ENCODE peak calls at places on chromosomes 16 and 17, in six cellular contexts. A is A549; G is CD4-positive, alpha-beta T cell; E is right atrium auricular region; M is uterus; O is cardiac muscle cell. H is an unnamed sample.

GRCh38 chr17:29091591-29092291 is 48.8 kb downstream of the PIPOX start:
- DNase-seq in A (no peak), G (no peak), E (no peak), M (no peak), O (no peak), H (no peak)

GRCh38 chr17:32564325-32564724 is 77.5 kb downstream of the CDK5R1 start:
- DNase-seq in A (no peak), G (no peak), E (no peak), M (no peak), O (no peak), H (no peak)

GRCh38 chr16:53100131-53100748 is 45.4 kb downstream of the CHD9 start:
- DNase-seq in A (no peak), G (no peak), E (no peak), M (no peak), O (no peak), H (no peak)

GRCh38 chr17:50203086-50203485 is 1.7 kb upstream of the COL1A1 start:
- DNase-seq in A (no peak), G (no peak), E (no peak), M (peak; percentile 72), O (no peak), H (no peak)

GRCh38 chr16:86508028-86508946 is 2.0 kb upstream of the FOXF1 start:
- DNase-seq in A (peak; percentile 25), G (no peak), E (no peak), M (no peak), O (no peak), H (no peak)

GRCh38 chr17:3986270-3986938 is 22.2 kb upstream of the ATP2A3 start:
- DNase-seq in A (no peak), G (no peak), E (no peak), M (no peak), O (no peak), H (peak; percentile 60)

GRCh38 chr17:45843722-45844121 is 959 bp upstream of the SPPL2C start:
- DNase-seq in A (no peak), G (no peak), E (no peak), M (no peak), O (no peak), H (no peak)

GRCh38 chr17:11608396-11608795 is 10.1 kb downstream of the DNAH9 start:
- DNase-seq in A (peak; percentile 62), G (no peak), E (peak; percentile 71), M (peak; percentile 86), O (peak; percentile 22), H (no peak)

DNA sequence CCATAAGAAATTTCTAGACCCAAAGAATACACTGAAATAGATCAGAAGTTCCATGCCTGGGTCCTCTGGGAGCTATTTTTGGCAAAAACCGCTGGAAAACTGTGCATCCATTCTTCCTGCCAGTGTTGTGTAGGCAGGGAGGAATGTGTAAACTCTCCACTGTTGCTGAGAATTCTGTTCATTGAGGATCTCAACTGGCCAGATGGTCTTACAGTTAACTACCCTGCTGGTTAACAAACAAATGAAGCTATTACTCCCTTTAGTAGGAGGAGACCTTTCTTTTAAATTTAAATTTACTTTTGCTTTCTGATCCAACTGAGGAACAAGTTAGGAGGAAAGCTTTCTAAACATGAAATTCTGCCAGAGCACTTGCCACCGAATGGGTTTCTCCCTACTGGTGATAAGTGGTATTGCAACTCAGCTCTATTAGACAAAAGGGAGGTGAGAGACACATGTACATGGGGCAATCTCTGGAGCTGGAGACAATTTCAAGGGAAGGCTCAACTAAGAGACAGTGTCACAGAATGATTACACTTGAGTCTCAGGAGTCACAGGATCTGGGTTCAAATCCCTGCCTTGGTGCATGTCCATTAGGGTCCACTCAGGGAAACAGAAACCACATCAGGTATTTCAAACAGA is 37.6 kb downstream of the SOCS1 start:
- DNase-seq in A (peak; percentile 38), G (no peak), E (no peak), M (no peak), O (no peak), H (no peak)
- TF ChIP-seq CTCF in A (peak; percentile 6), G (peak; percentile 44), E (peak; percentile 46), M (no peak), O (peak; percentile 54), H (no peak)

GRCh38 chr17:8141741-8142140 is 10.5 kb downstream of the PER1 start:
- DNase-seq in A (no peak), G (no peak), E (no peak), M (no peak), O (no peak), H (no peak)
- H3K27ac ChIP-seq in A (no peak overlapping the region), G (no peak overlapping the region), E (peak overlapping the region; percentile 22), M (peak overlapping the region; percentile 0), O (no peak overlapping the region), H (peak overlapping the region; percentile 96)

GRCh38 chr16:81551141-81551808 is 106.7 kb downstream of the CMIP start:
- DNase-seq in A (no peak), G (no peak), E (no peak), M (no peak), O (no peak), H (no peak)
- TF ChIP-seq CTCF in A (no peak), G (no peak), E (no peak), M (no peak), O (no peak), H (no peak)

GRCh38 chr17:18247613-18248001 is 10.9 kb downstream of the FLII start:
- DNase-seq in A (no peak), G (no peak), E (no peak), M (peak; percentile 47), O (no peak), H (no peak)
- H3K27ac ChIP-seq in A (no peak overlapping the region), G (no peak overlapping the region), E (peak overlapping the region; percentile 41), M (no peak overlapping the region), O (no peak overlapping the region), H (peak overlapping the region; percentile 21)

GRCh38 chr17:82014432-82014831 is 8.2 kb downstream of the CENPX start:
- DNase-seq in A (no peak), G (no peak), E (no peak), M (no peak), O (no peak), H (no peak)
- TF ChIP-seq CTCF in A (no peak), G (no peak), E (no peak), M (no peak), O (no peak), H (no peak)

H was measured in coronary artery.